ENCODE peak calls at places on chromosomes 7 and 10, in ten cellular contexts. One of them, this sample, is unnamed.

GRCh38 chr10:70148516-70148915 is 2.0 kb upstream of the TYSND1 start:
- DNase-seq in HuH-7.5: no peak
- DNase-seq in activated CD4-positive, alpha-beta T cell treated with anti-CD3 and anti-CD28 coated beads, Interleukin-2, amount 50 U/mL, for 1 hour: no peak
- DNase-seq in heart left ventricle: no peak
- DNase-seq in HS-5: no peak
- DNase-seq in GM23248: no peak
- DNase-seq in T-helper 17 cell: no peak
- DNase-seq in hepatocyte: no peak
- DNase-seq in adipocyte: no peak
- DNase-seq in activated T-cell treated with anti-CD3 and anti-CD28 coated beads, Interleukin-2, amount 50 U/mL, for 4 hours: no peak
- DNase-seq in this sample: no peak

GRCh38 chr10:80202934-80203834 is 2.2 kb downstream of the ANXA11 start:
- DNase-seq in HuH-7.5: peak
- DNase-seq in activated CD4-positive, alpha-beta T cell treated with anti-CD3 and anti-CD28 coated beads, Interleukin-2, amount 50 U/mL, for 1 hour: peak
- DNase-seq in heart left ventricle: peak
- DNase-seq in HS-5: no peak
- DNase-seq in GM23248: peak
- DNase-seq in T-helper 17 cell: peak
- DNase-seq in hepatocyte: peak
- DNase-seq in adipocyte: peak
- DNase-seq in activated T-cell treated with anti-CD3 and anti-CD28 coated beads, Interleukin-2, amount 50 U/mL, for 4 hours: peak
- DNase-seq in this sample: peak

GRCh38 chr7:150871601-150872000 is 19.3 kb downstream of the AOC1 start:
- DNase-seq in HuH-7.5: no peak
- DNase-seq in activated CD4-positive, alpha-beta T cell treated with anti-CD3 and anti-CD28 coated beads, Interleukin-2, amount 50 U/mL, for 1 hour: no peak
- DNase-seq in heart left ventricle: no peak
- DNase-seq in HS-5: no peak
- DNase-seq in GM23248: no peak
- DNase-seq in T-helper 17 cell: no peak
- DNase-seq in hepatocyte: no peak
- DNase-seq in adipocyte: no peak
- DNase-seq in activated T-cell treated with anti-CD3 and anti-CD28 coated beads, Interleukin-2, amount 50 U/mL, for 4 hours: no peak
- DNase-seq in this sample: no peak

GRCh38 chr7:110841840-110842579 is 248.9 kb upstream of the LRRN3 start:
- DNase-seq in HuH-7.5: no peak
- DNase-seq in activated CD4-positive, alpha-beta T cell treated with anti-CD3 and anti-CD28 coated beads, Interleukin-2, amount 50 U/mL, for 1 hour: no peak
- DNase-seq in heart left ventricle: no peak
- DNase-seq in HS-5: no peak
- DNase-seq in GM23248: no peak
- DNase-seq in T-helper 17 cell: no peak
- DNase-seq in hepatocyte: no peak
- DNase-seq in adipocyte: peak
- DNase-seq in activated T-cell treated with anti-CD3 and anti-CD28 coated beads, Interleukin-2, amount 50 U/mL, for 4 hours: no peak
- DNase-seq in this sample: no peak

GRCh38 chr10:106519376-106520035 is 645.0 kb downstream of the SORCS1 start:
- DNase-seq in HuH-7.5: no peak
- DNase-seq in activated CD4-positive, alpha-beta T cell treated with anti-CD3 and anti-CD28 coated beads, Interleukin-2, amount 50 U/mL, for 1 hour: no peak
- DNase-seq in heart left ventricle: no peak
- DNase-seq in HS-5: no peak
- DNase-seq in GM23248: peak
- DNase-seq in T-helper 17 cell: no peak
- DNase-seq in hepatocyte: no peak
- DNase-seq in adipocyte: peak
- DNase-seq in activated T-cell treated with anti-CD3 and anti-CD28 coated beads, Interleukin-2, amount 50 U/mL, for 4 hours: no peak
- DNase-seq in this sample: no peak

GRCh38 chr10:43045631-43046287 is 31.1 kb upstream of the RET start:
- DNase-seq in HuH-7.5: no peak
- DNase-seq in activated CD4-positive, alpha-beta T cell treated with anti-CD3 and anti-CD28 coated beads, Interleukin-2, amount 50 U/mL, for 1 hour: no peak
- DNase-seq in heart left ventricle: peak
- DNase-seq in HS-5: no peak
- DNase-seq in GM23248: no peak
- DNase-seq in T-helper 17 cell: peak
- DNase-seq in hepatocyte: no peak
- DNase-seq in adipocyte: no peak
- DNase-seq in activated T-cell treated with anti-CD3 and anti-CD28 coated beads, Interleukin-2, amount 50 U/mL, for 4 hours: no peak
- DNase-seq in this sample: no peak

GRCh38 chr10:117673611-117674010 is 131.1 kb downstream of the EMX2 start:
- DNase-seq in HuH-7.5: no peak
- DNase-seq in activated CD4-positive, alpha-beta T cell treated with anti-CD3 and anti-CD28 coated beads, Interleukin-2, amount 50 U/mL, for 1 hour: no peak
- DNase-seq in heart left ventricle: no peak
- DNase-seq in HS-5: no peak
- DNase-seq in GM23248: peak
- DNase-seq in T-helper 17 cell: no peak
- DNase-seq in hepatocyte: no peak
- DNase-seq in adipocyte: no peak
- DNase-seq in activated T-cell treated with anti-CD3 and anti-CD28 coated beads, Interleukin-2, amount 50 U/mL, for 4 hours: no peak
- DNase-seq in this sample: no peak

GRCh38 chr10:23198940-23199767 is 7.0 kb downstream of the PTF1A start:
- DNase-seq in HuH-7.5: no peak
- DNase-seq in activated CD4-positive, alpha-beta T cell treated with anti-CD3 and anti-CD28 coated beads, Interleukin-2, amount 50 U/mL, for 1 hour: no peak
- DNase-seq in heart left ventricle: no peak
- DNase-seq in HS-5: no peak
- DNase-seq in GM23248: no peak
- DNase-seq in T-helper 17 cell: no peak
- DNase-seq in hepatocyte: no peak
- DNase-seq in adipocyte: no peak
- DNase-seq in activated T-cell treated with anti-CD3 and anti-CD28 coated beads, Interleukin-2, amount 50 U/mL, for 4 hours: no peak
- DNase-seq in this sample: no peak

GRCh38 chr7:114409750-114410149 is 4.9 kb upstream of the FOXP2 start:
- DNase-seq in HuH-7.5: no peak
- DNase-seq in activated CD4-positive, alpha-beta T cell treated with anti-CD3 and anti-CD28 coated beads, Interleukin-2, amount 50 U/mL, for 1 hour: no peak
- DNase-seq in heart left ventricle: no peak
- DNase-seq in HS-5: peak
- DNase-seq in GM23248: peak
- DNase-seq in T-helper 17 cell: no peak
- DNase-seq in hepatocyte: no peak
- DNase-seq in adipocyte: peak
- DNase-seq in activated T-cell treated with anti-CD3 and anti-CD28 coated beads, Interleukin-2, amount 50 U/mL, for 4 hours: no peak
- DNase-seq in this sample: no peak

GRCh38 chr10:114252883-114253282 is 13.8 kb downstream of the VWA2 start:
- DNase-seq in HuH-7.5: no peak
- DNase-seq in activated CD4-positive, alpha-beta T cell treated with anti-CD3 and anti-CD28 coated beads, Interleukin-2, amount 50 U/mL, for 1 hour: no peak
- DNase-seq in heart left ventricle: no peak
- DNase-seq in HS-5: no peak
- DNase-seq in GM23248: no peak
- DNase-seq in T-helper 17 cell: no peak
- DNase-seq in hepatocyte: no peak
- DNase-seq in adipocyte: no peak
- DNase-seq in activated T-cell treated with anti-CD3 and anti-CD28 coated beads, Interleukin-2, amount 50 U/mL, for 4 hours: no peak
- DNase-seq in this sample: no peak

GRCh38 chr7:87712571-87712970 is 84.4 kb downstream of the RUNDC3B start:
- DNase-seq in HuH-7.5: no peak
- DNase-seq in activated CD4-positive, alpha-beta T cell treated with anti-CD3 and anti-CD28 coated beads, Interleukin-2, amount 50 U/mL, for 1 hour: no peak
- DNase-seq in heart left ventricle: no peak
- DNase-seq in HS-5: no peak
- DNase-seq in GM23248: peak
- DNase-seq in T-helper 17 cell: no peak
- DNase-seq in hepatocyte: no peak
- DNase-seq in adipocyte: peak
- DNase-seq in activated T-cell treated with anti-CD3 and anti-CD28 coated beads, Interleukin-2, amount 50 U/mL, for 4 hours: no peak
- DNase-seq in this sample: no peak

GRCh38 chr7:121447191-121447920 is 51.2 kb upstream of the FAM3C start:
- DNase-seq in HuH-7.5: no peak
- DNase-seq in activated CD4-positive, alpha-beta T cell treated with anti-CD3 and anti-CD28 coated beads, Interleukin-2, amount 50 U/mL, for 1 hour: no peak
- DNase-seq in heart left ventricle: peak
- DNase-seq in HS-5: no peak
- DNase-seq in GM23248: peak
- DNase-seq in T-helper 17 cell: no peak
- DNase-seq in hepatocyte: no peak
- DNase-seq in adipocyte: no peak
- DNase-seq in activated T-cell treated with anti-CD3 and anti-CD28 coated beads, Interleukin-2, amount 50 U/mL, for 4 hours: no peak
- DNase-seq in this sample: no peak

GRCh38 chr7:90723233-90723632 is 127.1 kb downstream of the CDK14 start:
- DNase-seq in HuH-7.5: no peak
- DNase-seq in activated CD4-positive, alpha-beta T cell treated with anti-CD3 and anti-CD28 coated beads, Interleukin-2, amount 50 U/mL, for 1 hour: no peak
- DNase-seq in heart left ventricle: no peak
- DNase-seq in HS-5: no peak
- DNase-seq in GM23248: no peak
- DNase-seq in T-helper 17 cell: no peak
- DNase-seq in hepatocyte: no peak
- DNase-seq in adipocyte: no peak
- DNase-seq in activated T-cell treated with anti-CD3 and anti-CD28 coated beads, Interleukin-2, amount 50 U/mL, for 4 hours: no peak
- DNase-seq in this sample: no peak

GRCh38 chr7:90232440-90232839 is 12.5 kb upstream of the CFAP69 start:
- DNase-seq in HuH-7.5: no peak
- DNase-seq in activated CD4-positive, alpha-beta T cell treated with anti-CD3 and anti-CD28 coated beads, Interleukin-2, amount 50 U/mL, for 1 hour: no peak
- DNase-seq in heart left ventricle: no peak
- DNase-seq in HS-5: no peak
- DNase-seq in GM23248: no peak
- DNase-seq in T-helper 17 cell: no peak
- DNase-seq in hepatocyte: no peak
- DNase-seq in adipocyte: no peak
- DNase-seq in activated T-cell treated with anti-CD3 and anti-CD28 coated beads, Interleukin-2, amount 50 U/mL, for 4 hours: no peak
- DNase-seq in this sample: no peak

GRCh38 chr7:24290004-24290641 is 6.1 kb downstream of the NPY start:
- DNase-seq in HuH-7.5: peak
- DNase-seq in activated CD4-positive, alpha-beta T cell treated with anti-CD3 and anti-CD28 coated beads, Interleukin-2, amount 50 U/mL, for 1 hour: no peak
- DNase-seq in heart left ventricle: no peak
- DNase-seq in HS-5: peak
- DNase-seq in GM23248: peak
- DNase-seq in T-helper 17 cell: no peak
- DNase-seq in hepatocyte: peak
- DNase-seq in adipocyte: peak
- DNase-seq in activated T-cell treated with anti-CD3 and anti-CD28 coated beads, Interleukin-2, amount 50 U/mL, for 4 hours: peak
- DNase-seq in this sample: peak

GRCh38 chr10:43037440-43037839 is 39.4 kb upstream of the RET start:
- DNase-seq in HuH-7.5: no peak
- DNase-seq in activated CD4-positive, alpha-beta T cell treated with anti-CD3 and anti-CD28 coated beads, Interleukin-2, amount 50 U/mL, for 1 hour: no peak
- DNase-seq in heart left ventricle: no peak
- DNase-seq in HS-5: no peak
- DNase-seq in GM23248: no peak
- DNase-seq in T-helper 17 cell: no peak
- DNase-seq in hepatocyte: no peak
- DNase-seq in adipocyte: no peak
- DNase-seq in activated T-cell treated with anti-CD3 and anti-CD28 coated beads, Interleukin-2, amount 50 U/mL, for 4 hours: no peak
- DNase-seq in this sample: no peak

GRCh38 chr7:106073701-106074100 is 38.4 kb downstream of the SYPL1 start:
- DNase-seq in HuH-7.5: no peak
- DNase-seq in activated CD4-positive, alpha-beta T cell treated with anti-CD3 and anti-CD28 coated beads, Interleukin-2, amount 50 U/mL, for 1 hour: no peak
- DNase-seq in heart left ventricle: no peak
- DNase-seq in HS-5: no peak
- DNase-seq in GM23248: no peak
- DNase-seq in T-helper 17 cell: no peak
- DNase-seq in hepatocyte: no peak
- DNase-seq in adipocyte: no peak
- DNase-seq in activated T-cell treated with anti-CD3 and anti-CD28 coated beads, Interleukin-2, amount 50 U/mL, for 4 hours: no peak
- DNase-seq in this sample: no peak

GRCh38 chr7:24945899-24946298 is 34.1 kb downstream of the OSBPL3 start:
- DNase-seq in HuH-7.5: no peak
- DNase-seq in activated CD4-positive, alpha-beta T cell treated with anti-CD3 and anti-CD28 coated beads, Interleukin-2, amount 50 U/mL, for 1 hour: no peak
- DNase-seq in heart left ventricle: no peak
- DNase-seq in HS-5: no peak
- DNase-seq in GM23248: no peak
- DNase-seq in T-helper 17 cell: no peak
- DNase-seq in hepatocyte: no peak
- DNase-seq in adipocyte: no peak
- DNase-seq in activated T-cell treated with anti-CD3 and anti-CD28 coated beads, Interleukin-2, amount 50 U/mL, for 4 hours: no peak
- DNase-seq in this sample: no peak

GRCh38 chr7:81260152-81260551 is 341.3 kb upstream of the SEMA3C start:
- DNase-seq in HuH-7.5: no peak
- DNase-seq in activated CD4-positive, alpha-beta T cell treated with anti-CD3 and anti-CD28 coated beads, Interleukin-2, amount 50 U/mL, for 1 hour: no peak
- DNase-seq in heart left ventricle: no peak
- DNase-seq in HS-5: no peak
- DNase-seq in GM23248: peak
- DNase-seq in T-helper 17 cell: no peak
- DNase-seq in hepatocyte: no peak
- DNase-seq in adipocyte: no peak
- DNase-seq in activated T-cell treated with anti-CD3 and anti-CD28 coated beads, Interleukin-2, amount 50 U/mL, for 4 hours: no peak
- DNase-seq in this sample: no peak

This sample was measured in GM19239.